ENCODE peak calls at places on chromosomes 5 and 9, in four cellular contexts. L, A, B and H are unnamed samples.

GRCh38 chr9:33350310-33350709 is 52.1 kb downstream of the AQP7 start:
- DNase-seq in L (no peak), A (no peak), B (no peak), H (no peak)

GRCh38 chr5:15105799-15106393 is 234.3 kb upstream of the ANKH start:
- DNase-seq in L (no peak), A (no peak), B (peak; percentile 21), H (peak; percentile 13)

GRCh38 chr5:143760755-143761154 is 51.2 kb upstream of the HMHB1 start:
- DNase-seq in L (no peak), A (no peak), B (no peak), H (no peak)

GRCh38 chr5:163564321-163564924 is 59.0 kb downstream of the MAT2B start:
- DNase-seq in L (no peak), A (no peak), B (no peak), H (peak; percentile 76)

GRCh38 chr9:124658165-124659017 is 112.7 kb downstream of the NR6A1 start:
- DNase-seq in L (peak; percentile 76), A (peak; percentile 79), B (peak; percentile 84), H (peak; percentile 71)

GRCh38 chr9:121498487-121499176 is 1.0 kb downstream of the GGTA1 start:
- DNase-seq in L (peak; percentile 41), A (no peak), B (peak; percentile 60), H (peak; percentile 62)

GRCh38 chr5:94174748-94175411 is 433.5 kb upstream of the POU5F2 start:
- DNase-seq in L (no peak), A (no peak), B (no peak), H (no peak)

GRCh38 chr9:90966475-90967150 is 165.0 kb downstream of the SYK start:
- DNase-seq in L (no peak), A (no peak), B (no peak), H (no peak)

GRCh38 chr5:125609011-125609410 is 814.2 kb upstream of the GRAMD2B start:
- DNase-seq in L (no peak), A (no peak), B (no peak), H (no peak)

GRCh38 chr5:14593326-14594036 is 11.9 kb downstream of the OTULINL start:
- DNase-seq in L (no peak), A (no peak), B (no peak), H (no peak)

GRCh38 chr9:97906236-97906831 is 16.0 kb downstream of the TRMO start:
- DNase-seq in L (no peak), A (no peak), B (peak; percentile 60), H (no peak)

GRCh38 chr5:131644822-131645221 is 9.8 kb upstream of the RAPGEF6 start:
- DNase-seq in L (no peak), A (no peak), B (no peak), H (no peak)

GRCh38 chr9:19154135-19154612 is 26.9 kb upstream of the PLIN2 start:
- DNase-seq in L (peak; percentile 51), A (no peak), B (peak; percentile 51), H (no peak)

GRCh38 chr5:138932171-138932810 is 57.2 kb upstream of the LRRTM2 start:
- DNase-seq in L (no peak), A (no peak), B (peak; percentile 27), H (no peak)

GRCh38 chr5:101517795-101518194 is 614.7 kb upstream of the ST8SIA4 start:
- DNase-seq in L (no peak), A (no peak), B (no peak), H (no peak)

GRCh38 chr5:4984461-4984860 is 155.7 kb upstream of the ADAMTS16 start:
- DNase-seq in L (no peak), A (no peak), B (no peak), H (no peak)

GRCh38 chr9:124852829-124853531 is at the start of gene WDR38:
- DNase-seq in L (peak; percentile 71), A (no peak), B (peak; percentile 86), H (peak; percentile 88)

GRCh38 chr5:8851101-8851500 is 694.8 kb downstream of the SEMA5A start:
- DNase-seq in L (no peak), A (no peak), B (no peak), H (no peak)

GRCh38 chr9:134028076-134028475 is 2.8 kb downstream of the BRD3OS start:
- DNase-seq in L (no peak), A (no peak), B (no peak), H (no peak)
- H3K4me1 ChIP-seq in L (no peaks in the 10 kb centered on the region), A (peaks cover 13% of the 10 kb centered on the region), B (peaks cover 8% of the 10 kb centered on the region), H (peaks cover 5% of the 10 kb centered on the region)

GRCh38 chr9:84285381-84285780 is 55.2 kb downstream of the SLC28A3 start:
- DNase-seq in L (no peak), A (no peak), B (no peak), H (no peak)
- H3K27me3 ChIP-seq in L (no peaks in the 10 kb centered on the region), A (peaks cover 7% of the 10 kb centered on the region), B (no peaks in the 10 kb centered on the region), H (no peaks in the 10 kb centered on the region)

GRCh38 chr9:80839821-80840670 is 849.3 kb downstream of the TLE1 start:
- DNase-seq in L (no peak), A (no peak), B (no peak), H (no peak)
- H3K4me1 ChIP-seq in L (no peaks in the 10 kb centered on the region), A (no peaks in the 10 kb centered on the region), B (no peaks in the 10 kb centered on the region), H (no peaks in the 10 kb centered on the region)

DNA sequence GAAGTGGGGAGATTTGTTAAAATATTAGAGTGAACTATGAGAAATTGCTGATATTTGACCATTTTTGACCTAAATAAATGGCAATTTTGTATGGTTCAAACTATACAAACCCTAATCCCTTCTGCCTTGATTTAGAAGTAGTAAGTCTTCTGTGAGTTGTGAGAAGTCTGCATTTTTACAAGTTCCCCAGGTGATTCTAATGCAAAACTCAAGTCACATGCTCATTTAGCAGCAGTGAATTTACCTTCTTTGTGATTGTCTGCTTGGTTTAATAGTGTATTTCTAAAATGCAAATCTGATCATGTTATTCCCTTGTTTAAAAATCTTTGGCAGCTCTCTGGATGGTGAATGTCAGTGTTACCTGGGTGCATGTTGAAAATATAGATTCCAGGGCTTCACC is 2.8 kb downstream of the MEGF10 start:
- DNase-seq in L (no peak), A (no peak), B (no peak), H (no peak)
- H3K27me3 ChIP-seq in L (peaks cover 36% of the 10 kb centered on the region), A (peaks cover 31% of the 10 kb centered on the region), B (peaks cover 33% of the 10 kb centered on the region), H (no peaks in the 10 kb centered on the region)

GRCh38 chr5:173452098-173452497 is 123.9 kb upstream of the STC2 start:
- DNase-seq in L (peak; percentile 42), A (no peak), B (peak; percentile 77), H (no peak)

GRCh38 chr5:173451031-173451430 is 122.8 kb upstream of the STC2 start:
- DNase-seq in L (no peak), A (no peak), B (no peak), H (no peak)

GRCh38 chr5:173451651-173452050 is 123.4 kb upstream of the STC2 start:
- DNase-seq in L (no peak), A (no peak), B (no peak), H (no peak)

GRCh38 chr5:173453167-173453566 is 125.0 kb upstream of the STC2 start:
- DNase-seq in L (no peak), A (no peak), B (no peak), H (no peak)

GRCh38 chr5:173452506-173452905 is 124.3 kb upstream of the STC2 start:
- DNase-seq in L (no peak), A (no peak), B (no peak), H (no peak)
- H3K4me1 ChIP-seq in L (no peaks in the 10 kb centered on the region), A (no peaks in the 10 kb centered on the region), B (peaks cover 24% of the 10 kb centered on the region), H (peaks cover 6% of the 10 kb centered on the region)

GRCh38 chr5:54889826-54890225 is 95.6 kb downstream of the ESM1 start:
- DNase-seq in L (no peak), A (no peak), B (no peak), H (no peak)
- H3K27me3 ChIP-seq in L (peaks cover 4% of the 10 kb centered on the region), A (peaks cover 3% of the 10 kb centered on the region), B (no peaks in the 10 kb centered on the region), H (no peaks in the 10 kb centered on the region)

DNA sequence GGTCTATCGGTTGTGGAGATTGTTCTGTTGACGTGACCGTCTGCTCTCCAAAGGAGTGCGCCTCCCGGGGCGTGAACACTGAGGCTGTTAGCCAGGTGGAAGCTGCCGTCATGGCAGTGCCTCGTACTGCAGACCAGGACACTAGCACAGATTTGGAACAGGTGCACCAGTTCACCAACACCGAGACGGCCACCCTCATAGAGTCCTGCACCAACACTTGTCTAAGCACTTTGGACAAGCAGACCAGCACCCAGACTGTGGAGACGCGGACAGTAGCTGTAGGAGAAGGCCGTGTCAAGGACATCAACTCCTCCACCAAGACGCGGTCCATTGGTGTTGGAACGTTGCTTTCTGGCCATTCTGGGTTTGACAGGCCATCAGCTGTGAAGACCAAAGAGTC is 128.9 kb upstream of the DMRT1 start:
- DNase-seq in L (no peak), A (no peak), B (no peak), H (no peak)
- H3K4me1 ChIP-seq in L (peaks cover 4% of the 10 kb centered on the region), A (peaks cover 52% of the 10 kb centered on the region), B (peaks cover 76% of the 10 kb centered on the region), H (peaks cover 34% of the 10 kb centered on the region)

GRCh38 chr5:173408946-173409345 is 80.7 kb upstream of the STC2 start:
- DNase-seq in L (no peak), A (no peak), B (no peak), H (no peak)
- H3K27me3 ChIP-seq in L (no peaks in the 10 kb centered on the region), A (peaks cover 4% of the 10 kb centered on the region), B (no peaks in the 10 kb centered on the region), H (no peaks in the 10 kb centered on the region)